ENCODE peak calls at places on chromosome 3, in four cellular contexts. V is HCT116, T is HepG2, Y is A549. F is an unnamed sample.

GRCh38 chr3:72888546-72889309 is 882 bp downstream of the GXYLT2 start:
- DNase-seq in V (no peak), T (peak; percentile 51), Y (no peak), F (peak; percentile 42)

GRCh38 chr3:100411091-100411982 is 10.0 kb downstream of the LNP1 start:
- DNase-seq in V (no peak), T (peak; percentile 64), Y (no peak), F (no peak)

GRCh38 chr3:46713048-46713897 is 4.4 kb downstream of the PRSS50 start:
- DNase-seq in V (no peak), T (no peak), Y (no peak), F (no peak)

GRCh38 chr3:147940400-147940799 is 531.2 kb downstream of the ZIC1 start:
- DNase-seq in V (no peak), T (no peak), Y (no peak), F (no peak)

GRCh38 chr3:177141899-177142651 is 55.2 kb downstream of the TBL1XR1 start:
- DNase-seq in V (no peak), T (peak; percentile 29), Y (no peak), F (no peak)

GRCh38 chr3:109943181-109943580 is 605.8 kb upstream of the DPPA4 start:
- DNase-seq in V (no peak), T (no peak), Y (no peak), F (peak; percentile 9)

GRCh38 chr3:101252307-101252706 is 68.1 kb downstream of the IMPG2 start:
- DNase-seq in V (no peak), T (no peak), Y (peak; percentile 22), F (no peak)

GRCh38 chr3:197809356-197810020 is 18.4 kb downstream of the LRCH3 start:
- DNase-seq in V (no peak), T (no peak), Y (no peak), F (peak; percentile 85)

GRCh38 chr3:45950686-45951600 is 7.7 kb downstream of the CXCR6 start:
- DNase-seq in V (no peak), T (no peak), Y (no peak), F (no peak)

GRCh38 chr3:53570709-53571108 is 76.3 kb downstream of the CACNA1D start:
- DNase-seq in V (peak; percentile 57), T (no peak), Y (peak; percentile 22), F (peak; percentile 1)

GRCh38 chr3:3107858-3108257 is 2.3 kb downstream of the IL5RA start:
- DNase-seq in V (no peak), T (no peak), Y (no peak), F (no peak)
- TF ChIP-seq CEBPB in V (no peak), T (no peak), Y (no peak), F (no peak)

DNA sequence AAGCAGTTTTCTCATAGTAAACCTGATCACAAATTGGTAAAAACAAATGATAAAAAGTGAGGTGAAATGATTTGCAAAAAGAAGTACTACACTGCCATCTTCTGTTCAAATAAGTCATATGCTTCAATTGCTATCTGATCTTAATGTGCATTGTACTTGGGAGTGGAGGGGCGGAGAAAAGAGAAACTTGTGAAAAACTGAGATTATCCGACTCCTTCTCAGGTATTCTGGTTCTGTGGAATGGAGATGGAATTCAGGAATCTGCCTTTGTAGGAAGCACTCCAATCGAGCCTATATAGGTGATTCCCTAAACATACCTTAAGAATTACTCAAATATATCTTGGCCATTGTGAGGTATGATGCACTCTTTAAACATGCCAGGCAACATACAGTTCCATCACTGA is 180.6 kb downstream of the CHL1 start:
- DNase-seq in V (no peak), T (peak; percentile 42), Y (peak; percentile 50), F (peak; percentile 63)
- H3K4me2 ChIP-seq in V (no peak overlapping the region), T (no peak overlapping the region), Y (peak overlapping the region; percentile 52), F (peak overlapping the region; percentile 98)

GRCh38 chr3:26621891-26622633 is 510 bp upstream of the LRRC3B start:
- DNase-seq in V (no peak), T (no peak), Y (no peak), F (no peak)

GRCh38 chr3:26624209-26624775 is 1.7 kb downstream of the LRRC3B start:
- DNase-seq in V (no peak), T (no peak), Y (no peak), F (no peak)

GRCh38 chr3:26621176-26621575 is 1.4 kb upstream of the LRRC3B start:
- DNase-seq in V (no peak), T (no peak), Y (no peak), F (no peak)

GRCh38 chr3:26623409-26624208 is 1.0 kb downstream of the LRRC3B start:
- DNase-seq in V (no peak), T (no peak), Y (no peak), F (no peak)

DNA sequence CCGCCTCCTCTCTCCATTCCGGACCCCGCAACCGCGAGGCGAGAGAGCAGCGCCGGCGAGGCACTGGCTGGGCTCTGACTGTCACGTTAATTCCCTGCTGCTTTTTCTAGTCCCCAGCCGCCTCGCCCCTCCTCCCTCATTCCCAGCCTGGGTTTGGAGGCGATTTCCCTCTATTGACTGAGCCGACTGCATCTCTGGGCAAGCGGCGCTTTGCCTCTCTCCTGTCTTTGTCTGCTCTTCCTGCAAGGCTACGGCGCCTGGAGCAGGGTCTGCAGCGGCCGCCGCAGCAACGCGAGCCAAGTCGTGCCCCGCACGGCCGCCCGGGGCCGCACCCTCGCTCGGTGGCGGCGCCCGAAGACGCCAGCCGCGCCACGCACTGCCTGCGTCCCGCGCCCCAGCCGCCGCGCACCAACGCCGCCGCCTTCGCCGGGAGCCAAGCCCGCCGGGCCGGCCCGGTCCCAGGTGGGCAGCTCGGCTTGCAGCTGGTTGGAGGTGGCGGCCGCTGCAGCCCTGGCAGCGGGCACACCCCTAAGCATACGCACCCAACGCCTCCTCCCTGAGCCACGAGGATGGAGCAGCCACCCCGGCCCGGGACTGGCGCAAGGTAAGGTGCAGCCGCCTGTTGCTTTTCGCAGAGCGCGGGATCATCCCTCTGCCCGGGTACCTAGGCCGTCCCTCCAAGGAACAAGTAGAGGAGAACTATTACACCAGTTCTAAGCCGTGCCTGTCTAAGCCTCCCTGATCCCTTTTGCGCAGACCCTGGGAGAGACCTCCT is at the start of gene LRRC3B:
- DNase-seq in V (no peak), T (no peak), Y (no peak), F (no peak)
- TF ChIP-seq CEBPB in V (no peak), T (no peak), Y (no peak), F (no peak)

DNA sequence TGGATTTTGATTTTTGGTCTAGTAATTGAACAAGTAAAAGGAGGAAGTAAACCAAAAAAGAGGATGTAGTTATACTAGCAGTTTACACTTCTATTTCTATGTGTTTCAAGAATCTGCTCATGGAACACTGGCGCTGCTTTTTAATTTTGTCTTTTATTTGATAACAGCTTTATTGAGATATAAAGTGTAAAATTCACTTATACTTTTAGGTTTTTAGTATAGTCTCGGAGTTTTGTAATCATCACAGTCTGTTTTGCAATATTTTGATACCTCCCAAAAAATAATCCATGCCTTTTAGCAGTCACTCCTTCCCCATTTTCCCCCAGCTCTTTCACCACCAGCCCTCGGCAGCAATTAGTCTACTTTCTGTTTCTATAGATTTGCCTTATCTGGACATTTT is 18.0 kb downstream of the UBE2E2 start:
- DNase-seq in V (no peak), T (no peak), Y (no peak), F (no peak)
- H3K4me2 ChIP-seq in V (no peak overlapping the region), T (no peak overlapping the region), Y (no peak overlapping the region), F (no peak overlapping the region)

DNA sequence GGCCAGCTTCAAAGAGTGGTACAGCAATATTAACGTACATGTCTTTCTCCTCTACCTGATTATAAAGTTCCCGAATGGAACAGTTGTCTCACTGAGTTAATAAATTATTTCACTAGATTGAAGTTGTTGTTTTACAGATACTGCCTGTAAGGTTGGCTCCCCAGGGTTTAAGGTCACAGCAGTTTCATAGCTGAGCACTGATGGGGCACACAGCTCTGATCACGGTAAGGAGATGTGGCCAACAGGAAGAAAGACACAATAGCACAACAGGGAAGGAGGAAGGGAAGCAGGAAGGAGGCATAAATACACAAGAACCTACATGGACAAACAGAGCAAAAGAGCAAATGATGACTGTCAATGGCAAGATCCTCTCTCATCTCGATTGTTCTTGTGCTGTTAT is 215.6 kb downstream of the WNT5A start:
- DNase-seq in V (no peak), T (no peak), Y (no peak), F (no peak)
- TF ChIP-seq CEBPB in V (no peak), T (no peak), Y (no peak), F (no peak)

GRCh38 chr3:180414157-180414556 is 187.8 kb upstream of the TTC14 start:
- DNase-seq in V (no peak), T (no peak), Y (no peak), F (no peak)

GRCh38 chr3:180420016-180420415 is 181.9 kb upstream of the TTC14 start:
- DNase-seq in V (no peak), T (no peak), Y (no peak), F (peak; percentile 53)

GRCh38 chr3:180420804-180421203 is 181.2 kb upstream of the TTC14 start:
- DNase-seq in V (no peak), T (no peak), Y (no peak), F (peak; percentile 39)

GRCh38 chr3:180417241-180417640 is 184.7 kb upstream of the TTC14 start:
- DNase-seq in V (no peak), T (no peak), Y (no peak), F (no peak)

DNA sequence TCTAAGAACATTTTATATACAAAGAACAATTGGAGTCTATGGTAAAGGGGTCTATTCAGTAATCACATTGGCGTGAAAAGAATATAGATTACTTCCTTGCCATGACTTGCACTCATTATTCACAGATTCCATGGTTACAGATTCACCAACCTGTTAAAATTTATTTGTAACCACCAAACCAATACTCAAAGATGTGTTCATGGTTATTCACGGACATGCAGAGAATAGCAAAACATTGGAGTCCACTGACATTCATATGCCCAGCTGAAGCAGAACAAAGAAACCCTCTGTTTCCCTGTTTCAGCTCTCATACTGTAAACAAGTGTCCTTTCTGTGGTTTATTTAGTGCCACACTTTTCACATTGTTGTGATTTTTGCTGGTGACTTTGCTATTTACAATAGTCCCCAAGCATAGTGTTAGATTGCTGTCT is 185.8 kb upstream of the TTC14 start:
- DNase-seq in V (no peak), T (peak; percentile 23), Y (no peak), F (peak; percentile 35)
- H3K4me2 ChIP-seq in V (no peak overlapping the region), T (no peak overlapping the region), Y (no peak overlapping the region), F (no peak overlapping the region)

DNA sequence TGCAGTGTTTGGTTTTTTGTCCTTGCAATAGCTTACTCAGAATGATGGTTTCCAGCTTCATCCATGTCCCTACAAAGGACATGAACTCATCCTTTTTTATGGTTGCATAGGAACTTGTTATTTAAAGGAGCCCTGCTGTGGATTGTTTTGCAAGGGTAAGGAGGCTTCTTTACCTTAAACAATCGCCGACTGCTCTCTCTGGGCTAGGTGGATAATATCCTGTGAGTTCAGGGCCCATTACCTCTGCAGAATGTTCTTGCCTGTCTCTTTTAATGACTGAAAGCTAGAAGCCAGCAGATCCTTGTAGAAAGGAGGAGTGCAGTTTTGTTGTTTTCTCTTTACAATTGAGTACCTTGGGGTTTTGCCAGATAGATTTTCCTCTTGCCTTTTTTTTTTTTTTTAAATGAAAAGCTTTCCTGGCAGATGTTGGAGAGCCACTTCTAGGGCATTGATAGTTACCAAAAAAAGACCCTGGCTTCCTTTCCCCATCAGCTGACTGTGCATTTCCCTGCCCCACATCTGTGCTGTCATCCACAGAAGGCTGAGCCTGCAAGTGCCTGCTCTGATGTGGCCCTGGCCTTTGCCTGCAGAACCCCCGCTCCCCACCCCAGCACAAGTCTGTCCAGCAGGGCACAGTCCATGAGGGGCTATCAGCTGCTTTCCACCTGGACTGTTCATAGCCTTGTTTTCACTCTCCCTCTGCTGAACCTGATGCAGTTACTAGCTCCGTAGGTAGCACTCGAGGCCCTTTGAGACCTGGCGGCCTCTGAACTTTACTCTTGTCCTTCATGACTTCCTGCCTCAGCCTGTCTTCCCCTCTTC is 113.1 kb downstream of the CHCHD6 start:
- DNase-seq in V (no peak), T (peak; percentile 35), Y (no peak), F (no peak)
- TF ChIP-seq CEBPB in V (no peak), T (no peak), Y (no peak), F (no peak)

F was measured in IMR-90.